ENCODE peak calls at places on chromosome 4, in seven cellular contexts. One of them, this sample, is unnamed.

GRCh38 chr4:41532880-41533279 is 5.1 kb upstream of the LIMCH1 start:
- DNase-seq in HFFc6: no peak
- DNase-seq in transverse colon: no peak
- DNase-seq in COR-L47: no peak
- DNase-seq in cardiac fibroblast: peak
- DNase-seq in HFF-Myc: no peak
- DNase-seq in lower lobe of right lung: no peak
- DNase-seq in this sample: no peak

GRCh38 chr4:113821851-113822250 is 60.3 kb upstream of the CAMK2D start:
- DNase-seq in HFFc6: no peak
- DNase-seq in transverse colon: no peak
- DNase-seq in COR-L47: no peak
- DNase-seq in cardiac fibroblast: no peak
- DNase-seq in HFF-Myc: no peak
- DNase-seq in lower lobe of right lung: no peak
- DNase-seq in this sample: no peak

GRCh38 chr4:126512998-126513397 is 1119.8 kb upstream of the INTU start:
- DNase-seq in HFFc6: no peak
- DNase-seq in transverse colon: no peak
- DNase-seq in COR-L47: no peak
- DNase-seq in cardiac fibroblast: no peak
- DNase-seq in HFF-Myc: no peak
- DNase-seq in lower lobe of right lung: no peak
- DNase-seq in this sample: no peak

GRCh38 chr4:40238700-40239548 is 42.1 kb downstream of the RHOH start:
- DNase-seq in HFFc6: no peak
- DNase-seq in transverse colon: peak
- DNase-seq in COR-L47: no peak
- DNase-seq in cardiac fibroblast: peak
- DNase-seq in HFF-Myc: no peak
- DNase-seq in lower lobe of right lung: no peak
- DNase-seq in this sample: no peak

GRCh38 chr4:1406946-1407656 is 859 bp upstream of the NKX1-1 start:
- DNase-seq in HFFc6: no peak
- DNase-seq in transverse colon: no peak
- DNase-seq in COR-L47: no peak
- DNase-seq in cardiac fibroblast: no peak
- DNase-seq in HFF-Myc: no peak
- DNase-seq in lower lobe of right lung: peak
- DNase-seq in this sample: peak

GRCh38 chr4:2081540-2081939 is 22.4 kb downstream of the NAT8L start:
- DNase-seq in HFFc6: no peak
- DNase-seq in transverse colon: no peak
- DNase-seq in COR-L47: no peak
- DNase-seq in cardiac fibroblast: no peak
- DNase-seq in HFF-Myc: no peak
- DNase-seq in lower lobe of right lung: no peak
- DNase-seq in this sample: no peak

GRCh38 chr4:174928575-174929253 is 10.6 kb downstream of the ADAM29 start:
- DNase-seq in HFFc6: no peak
- DNase-seq in transverse colon: no peak
- DNase-seq in COR-L47: no peak
- DNase-seq in cardiac fibroblast: no peak
- DNase-seq in HFF-Myc: no peak
- DNase-seq in lower lobe of right lung: no peak
- DNase-seq in this sample: no peak

GRCh38 chr4:37561803-37562207 is 124.4 kb downstream of the RELL1 start:
- DNase-seq in HFFc6: peak
- DNase-seq in transverse colon: no peak
- DNase-seq in COR-L47: peak
- DNase-seq in cardiac fibroblast: peak
- DNase-seq in HFF-Myc: no peak
- DNase-seq in lower lobe of right lung: no peak
- DNase-seq in this sample: no peak

GRCh38 chr4:147581601-147582350 is 35.4 kb upstream of the TMEM184C start:
- DNase-seq in HFFc6: peak
- DNase-seq in transverse colon: no peak
- DNase-seq in COR-L47: no peak
- DNase-seq in cardiac fibroblast: peak
- DNase-seq in HFF-Myc: no peak
- DNase-seq in lower lobe of right lung: no peak
- DNase-seq in this sample: no peak

GRCh38 chr4:104446431-104446925 is 48.2 kb downstream of the CXXC4 start:
- DNase-seq in HFFc6: no peak
- DNase-seq in transverse colon: no peak
- DNase-seq in COR-L47: peak
- DNase-seq in cardiac fibroblast: no peak
- DNase-seq in HFF-Myc: no peak
- DNase-seq in lower lobe of right lung: no peak
- DNase-seq in this sample: no peak

GRCh38 chr4:146591986-146592385 is 46.7 kb upstream of the POU4F2 start:
- DNase-seq in HFFc6: peak
- DNase-seq in transverse colon: no peak
- DNase-seq in COR-L47: no peak
- DNase-seq in cardiac fibroblast: no peak
- DNase-seq in HFF-Myc: no peak
- DNase-seq in lower lobe of right lung: no peak
- DNase-seq in this sample: no peak

GRCh38 chr4:78557841-78558240 is 6.3 kb downstream of the ANXA3 start:
- DNase-seq in HFFc6: no peak
- DNase-seq in transverse colon: no peak
- DNase-seq in COR-L47: no peak
- DNase-seq in cardiac fibroblast: no peak
- DNase-seq in HFF-Myc: no peak
- DNase-seq in lower lobe of right lung: no peak
- DNase-seq in this sample: no peak

GRCh38 chr4:171928336-171928735 is 115.1 kb downstream of the GALNTL6 start:
- DNase-seq in HFFc6: no peak
- DNase-seq in transverse colon: no peak
- DNase-seq in COR-L47: no peak
- DNase-seq in cardiac fibroblast: no peak
- DNase-seq in HFF-Myc: no peak
- DNase-seq in lower lobe of right lung: no peak
- DNase-seq in this sample: no peak

GRCh38 chr4:41146196-41146595 is 68.1 kb downstream of the APBB2 start:
- DNase-seq in HFFc6: no peak
- DNase-seq in transverse colon: no peak
- DNase-seq in COR-L47: no peak
- DNase-seq in cardiac fibroblast: no peak
- DNase-seq in HFF-Myc: no peak
- DNase-seq in lower lobe of right lung: no peak
- DNase-seq in this sample: no peak

GRCh38 chr4:67035501-67035900 is 509.8 kb downstream of the CENPC start:
- DNase-seq in HFFc6: no peak
- DNase-seq in transverse colon: no peak
- DNase-seq in COR-L47: no peak
- DNase-seq in cardiac fibroblast: peak
- DNase-seq in HFF-Myc: no peak
- DNase-seq in lower lobe of right lung: no peak
- DNase-seq in this sample: no peak

GRCh38 chr4:126777649-126778048 is 855.1 kb upstream of the INTU start:
- DNase-seq in HFFc6: peak
- DNase-seq in transverse colon: no peak
- DNase-seq in COR-L47: no peak
- DNase-seq in cardiac fibroblast: peak
- DNase-seq in HFF-Myc: peak
- DNase-seq in lower lobe of right lung: no peak
- DNase-seq in this sample: no peak

GRCh38 chr4:8915201-8916200 is 43.9 kb upstream of the HMX1 start:
- DNase-seq in HFFc6: no peak
- DNase-seq in transverse colon: no peak
- DNase-seq in COR-L47: no peak
- DNase-seq in cardiac fibroblast: no peak
- DNase-seq in HFF-Myc: no peak
- DNase-seq in lower lobe of right lung: no peak
- DNase-seq in this sample: peak

GRCh38 chr4:31727030-31727429 is 1006.9 kb downstream of the PCDH7 start:
- DNase-seq in HFFc6: no peak
- DNase-seq in transverse colon: no peak
- DNase-seq in COR-L47: no peak
- DNase-seq in cardiac fibroblast: no peak
- DNase-seq in HFF-Myc: no peak
- DNase-seq in lower lobe of right lung: no peak
- DNase-seq in this sample: no peak

GRCh38 chr4:164224871-164225270 is 529.1 kb upstream of the SMIM31 start:
- DNase-seq in HFFc6: no peak
- DNase-seq in transverse colon: no peak
- DNase-seq in COR-L47: no peak
- DNase-seq in cardiac fibroblast: no peak
- DNase-seq in HFF-Myc: no peak
- DNase-seq in lower lobe of right lung: no peak
- DNase-seq in this sample: peak

GRCh38 chr4:158775091-158775651 is 6.3 kb downstream of the FNIP2 start:
- DNase-seq in HFFc6: peak
- DNase-seq in transverse colon: no peak
- DNase-seq in COR-L47: no peak
- DNase-seq in cardiac fibroblast: peak
- DNase-seq in HFF-Myc: no peak
- DNase-seq in lower lobe of right lung: no peak
- DNase-seq in this sample: no peak

GRCh38 chr4:140135529-140136021 is 18.4 kb downstream of the MAML3 start:
- DNase-seq in HFFc6: no peak
- DNase-seq in transverse colon: peak
- DNase-seq in COR-L47: peak
- DNase-seq in cardiac fibroblast: peak
- DNase-seq in HFF-Myc: peak
- DNase-seq in lower lobe of right lung: peak
- DNase-seq in this sample: no peak

GRCh38 chr4:64479338-64479737 is 70.1 kb upstream of the TECRL start:
- DNase-seq in HFFc6: no peak
- DNase-seq in transverse colon: no peak
- DNase-seq in COR-L47: no peak
- DNase-seq in cardiac fibroblast: no peak
- DNase-seq in HFF-Myc: no peak
- DNase-seq in lower lobe of right lung: no peak
- DNase-seq in this sample: no peak

GRCh38 chr4:111556141-111556781 is 589.0 kb upstream of the FAM241A start:
- DNase-seq in HFFc6: peak
- DNase-seq in transverse colon: no peak
- DNase-seq in COR-L47: no peak
- DNase-seq in cardiac fibroblast: peak
- DNase-seq in HFF-Myc: peak
- DNase-seq in lower lobe of right lung: no peak
- DNase-seq in this sample: no peak

GRCh38 chr4:171203425-171203824 is 609.8 kb upstream of the GALNTL6 start:
- DNase-seq in HFFc6: no peak
- DNase-seq in transverse colon: no peak
- DNase-seq in COR-L47: no peak
- DNase-seq in cardiac fibroblast: peak
- DNase-seq in HFF-Myc: no peak
- DNase-seq in lower lobe of right lung: no peak
- DNase-seq in this sample: no peak

GRCh38 chr4:86679441-86679840 is 85.3 kb downstream of the PTPN13 start:
- DNase-seq in HFFc6: no peak
- DNase-seq in transverse colon: no peak
- DNase-seq in COR-L47: no peak
- DNase-seq in cardiac fibroblast: no peak
- DNase-seq in HFF-Myc: no peak
- DNase-seq in lower lobe of right lung: no peak
- DNase-seq in this sample: no peak

GRCh38 chr4:108544504-108544903 is 75.9 kb upstream of the RPL34 start:
- DNase-seq in HFFc6: peak
- DNase-seq in transverse colon: no peak
- DNase-seq in COR-L47: no peak
- DNase-seq in cardiac fibroblast: peak
- DNase-seq in HFF-Myc: no peak
- DNase-seq in lower lobe of right lung: no peak
- DNase-seq in this sample: no peak

GRCh38 chr4:185013715-185014114 is 4.6 kb upstream of the HELT start:
- DNase-seq in HFFc6: no peak
- DNase-seq in transverse colon: no peak
- DNase-seq in COR-L47: no peak
- DNase-seq in cardiac fibroblast: no peak
- DNase-seq in HFF-Myc: no peak
- DNase-seq in lower lobe of right lung: no peak
- DNase-seq in this sample: no peak

GRCh38 chr4:123600426-123600825 is 203.8 kb downstream of the SPRY1 start:
- DNase-seq in HFFc6: no peak
- DNase-seq in transverse colon: no peak
- DNase-seq in COR-L47: no peak
- DNase-seq in cardiac fibroblast: peak
- DNase-seq in HFF-Myc: no peak
- DNase-seq in lower lobe of right lung: no peak
- DNase-seq in this sample: no peak

GRCh38 chr4:95672811-95673210 is 124.0 kb upstream of the UNC5C start:
- DNase-seq in HFFc6: no peak
- DNase-seq in transverse colon: no peak
- DNase-seq in COR-L47: no peak
- DNase-seq in cardiac fibroblast: no peak
- DNase-seq in HFF-Myc: no peak
- DNase-seq in lower lobe of right lung: no peak
- DNase-seq in this sample: no peak

GRCh38 chr4:42331914-42332368 is 65.3 kb upstream of the SHISA3 start:
- DNase-seq in HFFc6: no peak
- DNase-seq in transverse colon: no peak
- DNase-seq in COR-L47: no peak
- DNase-seq in cardiac fibroblast: peak
- DNase-seq in HFF-Myc: no peak
- DNase-seq in lower lobe of right lung: no peak
- DNase-seq in this sample: no peak

GRCh38 chr4:177480796-177481195 is 38.6 kb upstream of the AGA start:
- DNase-seq in HFFc6: peak
- DNase-seq in transverse colon: no peak
- DNase-seq in COR-L47: no peak
- DNase-seq in cardiac fibroblast: peak
- DNase-seq in HFF-Myc: no peak
- DNase-seq in lower lobe of right lung: no peak
- DNase-seq in this sample: no peak